ENCODE peak calls at places on chromosome 4, in ten cellular contexts. Q is RWPE2; E is CD4-positive, CD25-positive, alpha-beta regulatory T cell; I is mesothelial cell of epicardium; N is colonic mucosa; L is Right ventricle myocardium superior; D is H4; C is fibroblast of lung; R is psoas muscle; M is GM12864. K is an unnamed sample.
A peak's percentile ranks its signal among the peaks of the same experiment; 100 is the strongest.

GRCh38 chr4:78293841-78294301 is 236.7 kb downstream of the FRAS1 start:
- DNase-seq in L (no peak), I (no peak), N (no peak), Q (no peak), C (peak; percentile 96), D (peak; percentile 76), R (no peak), M (no peak), E (no peak), K (no peak)

GRCh38 chr4:107376293-107376692 is 340.2 kb upstream of the DKK2 start:
- DNase-seq in C (no peak), R (no peak), I (no peak), N (no peak), D (no peak), E (no peak), Q (no peak), L (no peak), M (no peak), K (no peak)

GRCh38 chr4:80213117-80213815 is 16.0 kb downstream of the PRDM8 start:
- DNase-seq in D (no peak), R (no peak), C (peak; percentile 71), N (no peak), M (no peak), I (no peak), L (no peak), Q (no peak), E (no peak), K (no peak)

GRCh38 chr4:183728223-183729068 is 69.4 kb downstream of the TRAPPC11 start:
- DNase-seq in N (no peak), I (no peak), Q (no peak), R (no peak), D (no peak), E (no peak), L (no peak), C (no peak), M (no peak), K (no peak)

GRCh38 chr4:113148925-113149324 is 99.5 kb downstream of the ANK2 start:
- DNase-seq in E (no peak), R (no peak), D (no peak), I (no peak), M (no peak), C (no peak), L (no peak), Q (no peak), N (no peak), K (no peak)

GRCh38 chr4:74873545-74874295 is 59.2 kb upstream of the PARM1 start:
- DNase-seq in I (no peak), D (no peak), R (no peak), L (no peak), M (peak; percentile 24), C (no peak), N (no peak), Q (no peak), E (no peak), K (no peak)

GRCh38 chr4:107261241-107261874 is 225.2 kb upstream of the DKK2 start:
- DNase-seq in L (no peak), D (no peak), E (no peak), R (no peak), M (no peak), I (no peak), C (peak; percentile 64), Q (no peak), N (no peak), K (no peak)

GRCh38 chr4:119788334-119789266 is 160.0 kb upstream of the PDE5A start:
- DNase-seq in Q (no peak), M (no peak), C (no peak), L (no peak), N (no peak), R (no peak), E (no peak), D (no peak), I (no peak), K (no peak)

GRCh38 chr4:151195801-151196200 is 81.2 kb upstream of the PRSS48 start:
- DNase-seq in L (no peak), M (no peak), R (no peak), N (no peak), Q (no peak), D (no peak), I (no peak), C (peak; percentile 78), E (no peak), K (no peak)

GRCh38 chr4:8726344-8726851 is 133.8 kb downstream of the CPZ start:
- DNase-seq in N (no peak), C (no peak), M (no peak), I (peak; percentile 9), R (no peak), D (no peak), E (no peak), Q (no peak), L (peak; percentile 21), K (no peak)

K was measured in T-helper 17 cell.